ENCODE peak calls at places on chromosomes 7 and 10, in six cellular contexts. One of them, this sample, is unnamed.

GRCh38 chr10:99984201-99984600 is 25.5 kb downstream of the DNMBP start:
- DNase-seq in transverse colon: no peak
- DNase-seq in activated gamma-delta T cell: no peak
- DNase-seq in HCEC 1CT: peak; percentile 69
- DNase-seq in cerebellar nuclear complex: no peak
- DNase-seq in breast epithelium: no peak
- DNase-seq in this sample: no peak

GRCh38 chr10:74753295-74754211 is 72.8 kb upstream of the KAT6B start:
- DNase-seq in transverse colon: peak; percentile 15
- DNase-seq in activated gamma-delta T cell: no peak
- DNase-seq in HCEC 1CT: no peak
- DNase-seq in cerebellar nuclear complex: no peak
- DNase-seq in breast epithelium: no peak
- DNase-seq in this sample: no peak

GRCh38 chr7:136555933-136556332 is 312.5 kb upstream of the CHRM2 start:
- DNase-seq in transverse colon: no peak
- DNase-seq in activated gamma-delta T cell: no peak
- DNase-seq in HCEC 1CT: no peak
- DNase-seq in cerebellar nuclear complex: no peak
- DNase-seq in breast epithelium: no peak
- DNase-seq in this sample: no peak

GRCh38 chr7:23712368-23713284 is 2.6 kb downstream of the STK31 start:
- DNase-seq in transverse colon: no peak
- DNase-seq in activated gamma-delta T cell: no peak
- DNase-seq in HCEC 1CT: peak; percentile 79
- DNase-seq in cerebellar nuclear complex: no peak
- DNase-seq in breast epithelium: no peak
- DNase-seq in this sample: no peak

GRCh38 chr7:130359276-130359857 is 14.8 kb downstream of the CPA5 start:
- DNase-seq in transverse colon: no peak
- DNase-seq in activated gamma-delta T cell: no peak
- DNase-seq in HCEC 1CT: no peak
- DNase-seq in cerebellar nuclear complex: no peak
- DNase-seq in breast epithelium: peak; percentile 19
- DNase-seq in this sample: peak; percentile 37

GRCh38 chr10:78751716-78752115 is 317.1 kb upstream of the ZMIZ1 start:
- DNase-seq in transverse colon: no peak
- DNase-seq in activated gamma-delta T cell: no peak
- DNase-seq in HCEC 1CT: no peak
- DNase-seq in cerebellar nuclear complex: no peak
- DNase-seq in breast epithelium: no peak
- DNase-seq in this sample: no peak

GRCh38 chr10:102675151-102675886 is 31.0 kb downstream of the TRIM8 start:
- DNase-seq in transverse colon: no peak
- DNase-seq in activated gamma-delta T cell: no peak
- DNase-seq in HCEC 1CT: no peak
- DNase-seq in cerebellar nuclear complex: no peak
- DNase-seq in breast epithelium: no peak
- DNase-seq in this sample: peak; percentile 7

GRCh38 chr10:63812491-63812890 is 291.3 kb downstream of the REEP3 start:
- DNase-seq in transverse colon: no peak
- DNase-seq in activated gamma-delta T cell: no peak
- DNase-seq in HCEC 1CT: no peak
- DNase-seq in cerebellar nuclear complex: no peak
- DNase-seq in breast epithelium: no peak
- DNase-seq in this sample: no peak

GRCh38 chr10:70816220-70816894 is 609 bp downstream of the SGPL1 start:
- DNase-seq in transverse colon: peak; percentile 68
- DNase-seq in activated gamma-delta T cell: peak; percentile 55
- DNase-seq in HCEC 1CT: peak; percentile 87
- DNase-seq in cerebellar nuclear complex: no peak
- DNase-seq in breast epithelium: peak; percentile 54
- DNase-seq in this sample: peak; percentile 82

GRCh38 chr10:3549118-3549517 is 235.9 kb downstream of the KLF6 start:
- DNase-seq in transverse colon: no peak
- DNase-seq in activated gamma-delta T cell: no peak
- DNase-seq in HCEC 1CT: no peak
- DNase-seq in cerebellar nuclear complex: no peak
- DNase-seq in breast epithelium: no peak
- DNase-seq in this sample: no peak

GRCh38 chr10:91708174-91708861 is 75.4 kb upstream of the PPP1R3C start:
- DNase-seq in transverse colon: no peak
- DNase-seq in activated gamma-delta T cell: no peak
- DNase-seq in HCEC 1CT: no peak
- DNase-seq in cerebellar nuclear complex: no peak
- DNase-seq in breast epithelium: no peak
- DNase-seq in this sample: no peak

GRCh38 chr7:133853706-133854276 is 273.3 kb upstream of the LRGUK start:
- DNase-seq in transverse colon: peak; percentile 35
- DNase-seq in activated gamma-delta T cell: no peak
- DNase-seq in HCEC 1CT: peak; percentile 79
- DNase-seq in cerebellar nuclear complex: no peak
- DNase-seq in breast epithelium: peak; percentile 60
- DNase-seq in this sample: no peak

GRCh38 chr7:149370790-149371189 is 90.1 kb downstream of the ZNF777 start:
- DNase-seq in transverse colon: no peak
- DNase-seq in activated gamma-delta T cell: no peak
- DNase-seq in HCEC 1CT: no peak
- DNase-seq in cerebellar nuclear complex: no peak
- DNase-seq in breast epithelium: no peak
- DNase-seq in this sample: no peak

GRCh38 chr10:5943536-5943935 is 33.8 kb downstream of the IL15RA start:
- DNase-seq in transverse colon: no peak
- DNase-seq in activated gamma-delta T cell: no peak
- DNase-seq in HCEC 1CT: no peak
- DNase-seq in cerebellar nuclear complex: no peak
- DNase-seq in breast epithelium: no peak
- DNase-seq in this sample: peak; percentile 82

GRCh38 chr10:132665946-132666732 is 119.8 kb downstream of the NKX6-2 start:
- DNase-seq in transverse colon: no peak
- DNase-seq in activated gamma-delta T cell: no peak
- DNase-seq in HCEC 1CT: peak; percentile 98
- DNase-seq in cerebellar nuclear complex: no peak
- DNase-seq in breast epithelium: no peak
- DNase-seq in this sample: no peak

GRCh38 chr10:63217120-63217605 is 84.0 kb downstream of the NRBF2 start:
- DNase-seq in transverse colon: no peak
- DNase-seq in activated gamma-delta T cell: no peak
- DNase-seq in HCEC 1CT: peak; percentile 64
- DNase-seq in cerebellar nuclear complex: peak; percentile 34
- DNase-seq in breast epithelium: no peak
- DNase-seq in this sample: no peak

GRCh38 chr7:1752771-1753562 is 82.9 kb downstream of the ELFN1 start:
- DNase-seq in transverse colon: no peak
- DNase-seq in activated gamma-delta T cell: no peak
- DNase-seq in HCEC 1CT: no peak
- DNase-seq in cerebellar nuclear complex: no peak
- DNase-seq in breast epithelium: no peak
- DNase-seq in this sample: no peak

GRCh38 chr7:118754608-118755007 is 530.1 kb downstream of the ANKRD7 start:
- DNase-seq in transverse colon: no peak
- DNase-seq in activated gamma-delta T cell: no peak
- DNase-seq in HCEC 1CT: no peak
- DNase-seq in cerebellar nuclear complex: no peak
- DNase-seq in breast epithelium: no peak
- DNase-seq in this sample: no peak

GRCh38 chr10:78741541-78741940 is 327.2 kb upstream of the ZMIZ1 start:
- DNase-seq in transverse colon: no peak
- DNase-seq in activated gamma-delta T cell: no peak
- DNase-seq in HCEC 1CT: no peak
- DNase-seq in cerebellar nuclear complex: no peak
- DNase-seq in breast epithelium: no peak
- DNase-seq in this sample: no peak

This sample was measured in ascending aorta.